ENCODE peak calls at places on chromosomes 6 and 20, in four cellular contexts. J, C, H and T are unnamed samples.

GRCh38 chr6:170438402-170438753 is 114.7 kb downstream of the PSMB1 start:
- DNase-seq in J (peak), C (peak), H (peak), T (peak)

GRCh38 chr6:2396292-2396691 is 150.9 kb upstream of the GMDS start:
- DNase-seq in J (peak), H (no peak), C (no peak), T (no peak)

GRCh38 chr20:13325033-13325432 is 104.0 kb downstream of the ISM1 start:
- DNase-seq in C (no peak), J (no peak), H (no peak), T (no peak)

GRCh38 chr20:32893878-32894483 is 35.3 kb downstream of the EFCAB8 start:
- DNase-seq in J (no peak), C (no peak), H (no peak), T (no peak)

GRCh38 chr20:35697696-35698297 is 1.4 kb downstream of the NFS1 start:
- DNase-seq in H (no peak), C (no peak), J (no peak), T (peak)

GRCh38 chr6:130624046-130624445 is 203.2 kb upstream of the SMLR1 start:
- DNase-seq in J (no peak), H (no peak), C (no peak), T (no peak)

GRCh38 chr6:120431841-120432240 is 902.4 kb downstream of the TBC1D32 start:
- DNase-seq in C (no peak), H (peak), J (no peak), T (no peak)

GRCh38 chr6:16154904-16155303 is 26.0 kb downstream of the MYLIP start:
- DNase-seq in H (no peak), C (peak), J (peak), T (peak)

GRCh38 chr20:20492521-20493334 is 124.8 kb downstream of the INSM1 start:
- DNase-seq in H (no peak), J (no peak), C (no peak), T (no peak)

GRCh38 chr6:3351105-3351676 is 92.4 kb downstream of the PSMG4 start:
- DNase-seq in H (no peak), C (no peak), J (no peak), T (no peak)

GRCh38 chr20:37524221-37524700 is 3.2 kb downstream of the NNAT start:
- DNase-seq in C (no peak), H (no peak), J (no peak), T (peak)

GRCh38 chr20:44279228-44279627 is 31.8 kb downstream of the FITM2 start:
- DNase-seq in J (no peak), H (no peak), C (no peak), T (no peak)

GRCh38 chr6:170403451-170403850 is 96.9 kb downstream of the FAM120B start:
- DNase-seq in H (no peak), C (no peak), J (no peak), T (no peak)

GRCh38 chr6:167350731-167351655 is 26.1 kb downstream of the TTLL2 start:
- DNase-seq in H (peak), C (peak), J (peak), T (peak)

GRCh38 chr20:37673429-37673828 is 20.4 kb upstream of the CTNNBL1 start:
- DNase-seq in H (no peak), C (no peak), J (no peak), T (no peak)

GRCh38 chr6:68975064-68975463 is 340.0 kb downstream of the ADGRB3 start:
- DNase-seq in H (no peak), C (no peak), J (no peak), T (no peak)

GRCh38 chr6:128641701-128642100 is 121.3 kb upstream of the PTPRK start:
- DNase-seq in J (no peak), C (no peak), H (no peak), T (no peak)

GRCh38 chr20:49594929-49595311 is 27.0 kb upstream of the PTGIS start:
- DNase-seq in H (no peak), C (no peak), J (no peak), T (no peak)

GRCh38 chr20:51848346-51848745 is 46.0 kb upstream of the SALL4 start:
- DNase-seq in J (no peak), H (no peak), C (no peak), T (no peak)

GRCh38 chr6:15443119-15443518 is 197.2 kb downstream of the JARID2 start:
- DNase-seq in J (no peak), C (no peak), H (no peak), T (no peak)

GRCh38 chr6:15490242-15491100 is 172.4 kb downstream of the DTNBP1 start:
- DNase-seq in J (no peak), C (no peak), H (no peak), T (no peak)

GRCh38 chr6:125639621-125640020 is 109.8 kb upstream of the HEY2 start:
- DNase-seq in J (no peak), H (no peak), C (no peak), T (no peak)

GRCh38 chr6:152380993-152381898 is 255.9 kb downstream of the SYNE1 start:
- DNase-seq in H (no peak), C (peak), J (peak), T (peak)

GRCh38 chr20:39993737-39994136 is 695.3 kb downstream of the MAFB start:
- DNase-seq in J (no peak), C (peak), H (no peak), T (no peak)

GRCh38 chr6:159082039-159082815 is 37.4 kb upstream of the TAGAP start:
- DNase-seq in J (no peak), C (no peak), H (no peak), T (no peak)

GRCh38 chr20:32526561-32526960 is 58.6 kb downstream of the NOL4L start:
- DNase-seq in J (no peak), H (peak), C (no peak), T (no peak)

GRCh38 chr6:27872634-27873028 is 39.6 kb downstream of the OR2B2 start:
- DNase-seq in J (no peak), C (no peak), H (no peak), T (no peak)

GRCh38 chr20:17510548-17510947 is 20.6 kb downstream of the BFSP1 start:
- DNase-seq in H (no peak), J (no peak), C (no peak), T (no peak)

GRCh38 chr6:37783025-37783825 is 36.3 kb upstream of the ZFAND3 start:
- DNase-seq in J (no peak), C (peak), H (no peak), T (peak)

GRCh38 chr6:6749791-6750434 is 161.4 kb downstream of the LY86 start:
- DNase-seq in J (peak), C (peak), H (peak), T (no peak)

GRCh38 chr20:53656653-53657288 is 63.1 kb upstream of the ZNF217 start:
- DNase-seq in H (no peak), C (no peak), J (no peak), T (no peak)

GRCh38 chr6:14408491-14408890 is 290.9 kb downstream of the CD83 start:
- DNase-seq in H (no peak), J (no peak), C (no peak), T (no peak)

GRCh38 chr6:167760979-167761793 is 65.5 kb upstream of the AFDN start:
- DNase-seq in H (no peak), J (peak), C (peak), T (peak)